ENCODE peak calls at places on chromosomes 13 and 19, in four cellular contexts. P, C, X and V are unnamed samples.

GRCh38 chr13:76799696-76800095 is 86.5 kb downstream of the KCTD12 start:
- DNase-seq in P (no peak), X (no peak), C (no peak), V (no peak)

GRCh38 chr13:104592127-104592526 is 1525.9 kb upstream of the SLC10A2 start:
- DNase-seq in C (no peak), X (no peak), P (peak), V (no peak)

GRCh38 chr19:58096884-58097283 is 1.1 kb downstream of the ZSCAN18 start:
- DNase-seq in C (no peak), X (no peak), P (no peak), V (no peak)

GRCh38 chr13:46288570-46289259 is 77.0 kb downstream of the LRRC63 start:
- DNase-seq in X (peak), C (peak), P (peak), V (no peak)

GRCh38 chr13:53873558-53873957 is 844.9 kb downstream of the OLFM4 start:
- DNase-seq in X (no peak), P (no peak), C (no peak), V (no peak)

GRCh38 chr19:46147791-46148288 is at the start of gene IGFL2:
- DNase-seq in P (peak), C (no peak), X (no peak), V (no peak)

GRCh38 chr13:36059366-36059765 is 71.8 kb downstream of the DCLK1 start:
- DNase-seq in P (no peak), C (no peak), X (no peak), V (no peak)

GRCh38 chr13:101150998-101151397 is 265.3 kb downstream of the NALCN start:
- DNase-seq in P (no peak), C (no peak), X (no peak), V (no peak)

GRCh38 chr19:50026550-50026906 is 723 bp downstream of the ZNF473 start:
- DNase-seq in C (no peak), X (no peak), P (no peak), V (no peak)

GRCh38 chr13:61162636-61163035 is 253.0 kb downstream of the PCDH20 start:
- DNase-seq in X (no peak), P (no peak), C (no peak), V (no peak)

GRCh38 chr19:16814526-16815100 is 14.6 kb upstream of the SIN3B start:
- DNase-seq in P (no peak), X (no peak), C (no peak), V (no peak)

GRCh38 chr13:92346046-92346445 is 880.6 kb upstream of the GPC6 start:
- DNase-seq in X (no peak), C (no peak), P (no peak), V (no peak)

GRCh38 chr13:32639502-32640105 is 53.4 kb downstream of the PDS5B start:
- DNase-seq in C (peak), P (peak), X (peak), V (no peak)

GRCh38 chr13:24668955-24669354 is 11.3 kb upstream of the ATP12A start:
- DNase-seq in C (no peak), X (no peak), P (no peak), V (no peak)

GRCh38 chr13:68359105-68359504 is 1129.0 kb upstream of the PCDH9 start:
- DNase-seq in C (no peak), X (no peak), P (no peak), V (no peak)

GRCh38 chr13:75704942-75705320 is 68.8 kb downstream of the LMO7 start:
- DNase-seq in P (peak), X (no peak), C (no peak), V (no peak)

GRCh38 chr13:24220086-24220703 is 59.7 kb downstream of the SPATA13 start:
- DNase-seq in P (peak), X (peak), C (peak), V (no peak)

GRCh38 chr19:58262922-58263296 is 15.8 kb upstream of the ZNF8 start:
- DNase-seq in C (no peak), P (no peak), X (no peak), V (no peak)

GRCh38 chr13:34749046-34749445 is 193.0 kb upstream of the NBEA start:
- DNase-seq in P (no peak), X (no peak), C (no peak), V (no peak)

GRCh38 chr13:97125810-97126738 is 96.1 kb upstream of the MBNL2 start:
- DNase-seq in X (no peak), P (no peak), C (no peak), V (no peak)

GRCh38 chr13:106503730-106504129 is 31.7 kb downstream of the EFNB2 start:
- DNase-seq in P (no peak), X (no peak), C (no peak), V (no peak)

GRCh38 chr19:789473-790052 is 7.7 kb upstream of the PTBP1 start:
- DNase-seq in C (no peak), P (no peak), X (peak), V (no peak)

GRCh38 chr13:45799451-45799850 is 52.1 kb downstream of the SIAH3 start:
- DNase-seq in C (no peak), X (no peak), P (no peak), V (no peak)

GRCh38 chr13:113042456-113042855 is 63.1 kb upstream of the F7 start:
- DNase-seq in P (no peak), C (no peak), X (no peak), V (no peak)

GRCh38 chr13:102724923-102725322 is 30.1 kb upstream of the METTL21C start:
- DNase-seq in C (peak), X (peak), P (no peak), V (no peak)
- TF ChIP-seq FOSL1 in C (no peak), X (no peak), P (no peak), V (no peak)

GRCh38 chr19:35236638-35237400 is 8.3 kb upstream of the FAM187B start:
- DNase-seq in C (no peak), P (no peak), X (no peak), V (no peak)
- TF ChIP-seq FOSL1 in C (no peak), P (no peak), X (no peak), V (no peak)

GRCh38 chr19:10419200-10419645 is 1.1 kb upstream of the PDE4A start:
- DNase-seq in P (no peak), X (no peak), C (peak), V (no peak)

GRCh38 chr19:10418281-10419199 is 1.8 kb upstream of the PDE4A start:
- DNase-seq in C (peak), P (no peak), X (no peak), V (no peak)

GRCh38 chr19:10416380-10417257 is 3.7 kb upstream of the PDE4A start:
- DNase-seq in X (peak), C (peak), P (peak), V (peak)

GRCh38 chr19:10416083-10416379 is 4.3 kb upstream of the PDE4A start:
- DNase-seq in C (no peak), P (no peak), X (no peak), V (no peak)

DNA sequence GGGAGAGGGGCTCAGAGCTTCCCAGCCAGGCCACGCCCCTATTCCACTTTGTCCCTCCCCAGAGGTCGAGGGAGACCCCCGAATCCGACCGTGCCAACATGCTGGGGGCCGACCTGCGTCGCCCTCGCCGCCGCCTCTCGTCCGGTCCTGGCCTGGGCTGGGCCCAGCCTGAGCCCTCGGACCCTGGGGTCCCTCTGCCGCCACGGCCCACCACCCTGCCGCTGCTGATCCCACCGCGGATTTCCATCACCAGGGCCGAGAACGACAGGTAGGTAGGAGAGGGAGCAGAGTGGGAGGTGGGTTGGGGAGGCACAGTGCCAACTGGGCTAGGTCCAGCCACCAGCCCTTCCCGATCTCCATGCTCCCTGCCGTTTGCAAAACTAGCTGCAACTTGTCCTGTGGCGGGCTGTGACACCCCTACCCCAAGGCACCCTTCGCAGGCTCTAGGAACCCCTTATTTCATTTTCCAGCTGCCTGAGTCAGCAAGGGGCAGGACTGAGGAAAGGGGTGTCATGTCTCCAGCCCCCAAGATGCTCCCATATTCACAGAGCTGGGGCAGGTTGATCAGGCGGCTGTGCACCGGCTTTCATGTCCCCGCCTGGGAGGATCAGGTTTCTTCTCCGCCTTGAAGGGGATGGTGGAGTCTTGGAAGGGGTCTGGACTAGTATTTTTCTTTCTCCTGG is 2.6 kb upstream of the PDE4A start:
- DNase-seq in P (no peak), X (no peak), C (peak), V (no peak)
- TF ChIP-seq FOSL1 in P (no peak), X (no peak), C (no peak), V (no peak)

GRCh38 chr19:48466571-48467325 is 2.4 kb upstream of the CYTH2 start:
- DNase-seq in C (no peak), P (no peak), X (no peak), V (no peak)
- TF ChIP-seq FOSL1 in C (no peak), P (no peak), X (no peak), V (no peak)

GRCh38 chr13:99061411-99061810 is 83.5 kb upstream of the DOCK9 start:
- DNase-seq in X (no peak), P (no peak), C (no peak), V (no peak)

GRCh38 chr13:99063178-99063577 is 85.3 kb upstream of the DOCK9 start:
- DNase-seq in P (no peak), X (no peak), C (no peak), V (no peak)

GRCh38 chr13:99063952-99064351 is 86.1 kb upstream of the DOCK9 start:
- DNase-seq in X (no peak), P (no peak), C (no peak), V (no peak)

GRCh38 chr13:99064624-99065249 is 86.9 kb upstream of the DOCK9 start:
- DNase-seq in P (no peak), X (no peak), C (no peak), V (no peak)

DNA sequence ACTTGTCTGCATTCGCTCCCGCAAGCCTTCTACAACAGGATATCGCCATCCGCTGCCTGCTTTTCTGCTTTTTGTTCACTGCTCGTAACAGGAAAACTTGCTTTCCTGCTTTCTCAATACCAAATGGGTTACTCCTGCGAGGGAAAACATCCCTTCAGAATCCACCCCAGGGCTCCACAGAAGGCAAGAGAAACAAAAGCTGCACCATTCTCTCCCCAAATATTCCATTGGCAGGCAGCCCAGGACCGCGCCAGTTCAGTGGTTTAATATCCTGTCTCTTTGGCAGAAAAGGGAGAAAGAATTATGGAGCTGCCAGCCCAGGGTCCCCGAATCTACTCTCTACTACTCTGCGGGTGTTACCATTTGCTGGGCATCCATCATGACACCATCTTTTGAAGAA is 84.7 kb upstream of the DOCK9 start:
- DNase-seq in P (no peak), C (no peak), X (no peak), V (no peak)
- TF ChIP-seq FOSL1 in P (no peak), C (no peak), X (no peak), V (no peak)

GRCh38 chr13:27482996-27483395 is 32.6 kb upstream of the MTIF3 start:
- DNase-seq in X (no peak), C (no peak), P (no peak), V (no peak)

GRCh38 chr13:27476943-27477681 is 26.7 kb upstream of the MTIF3 start:
- DNase-seq in C (no peak), X (peak), P (no peak), V (no peak)

GRCh38 chr13:27483421-27483820 is 33.1 kb upstream of the MTIF3 start:
- DNase-seq in C (no peak), X (no peak), P (no peak), V (no peak)

GRCh38 chr13:27481766-27482165 is 31.4 kb upstream of the MTIF3 start:
- DNase-seq in C (peak), X (peak), P (peak), V (peak)
- TF ChIP-seq FOSL1 in C (no peak), X (no peak), P (no peak), V (no peak)

GRCh38 chr19:19817357-19817756 is 4.2 kb downstream of the ZNF506 start:
- DNase-seq in X (no peak), P (no peak), C (no peak), V (no peak)
- TF ChIP-seq FOSL1 in X (no peak), P (no peak), C (no peak), V (no peak)

GRCh38 chr19:5645409-5645808 is 22.5 kb downstream of the SAFB start:
- DNase-seq in P (no peak), X (no peak), C (no peak), V (no peak)
- TF ChIP-seq FOSL1 in P (no peak), X (no peak), C (no peak), V (no peak)

GRCh38 chr13:43132911-43133310 is 109.5 kb downstream of the DNAJC15 start:
- DNase-seq in P (no peak), X (no peak), C (no peak), V (no peak)
- TF ChIP-seq FOSL1 in P (no peak), X (no peak), C (no peak), V (no peak)